ENCODE peak calls at places on chromosome 3, in nine cellular contexts. One of them, this sample, is unnamed.

GRCh38 chr3:58723197-58723596 is 56.6 kb upstream of the FAM3D start:
- DNase-seq in A549: no peak
- DNase-seq in RPMI7951: no peak
- DNase-seq in AG09319: no peak
- DNase-seq in naive thymus-derived CD8-positive, alpha-beta T cell: no peak
- DNase-seq in cardiac fibroblast: peak
- DNase-seq in Calu3: no peak
- DNase-seq in ELR: no peak
- DNase-seq in CD8-positive, alpha-beta memory T cell: no peak
- DNase-seq in this sample: no peak

GRCh38 chr3:106401666-106402319 is 533.0 kb upstream of the CBLB start:
- DNase-seq in A549: no peak
- DNase-seq in RPMI7951: no peak
- DNase-seq in AG09319: peak
- DNase-seq in naive thymus-derived CD8-positive, alpha-beta T cell: no peak
- DNase-seq in cardiac fibroblast: peak
- DNase-seq in Calu3: no peak
- DNase-seq in ELR: no peak
- DNase-seq in CD8-positive, alpha-beta memory T cell: no peak
- DNase-seq in this sample: peak

GRCh38 chr3:39408493-39409372 is 2.2 kb downstream of the RPSA start:
- DNase-seq in A549: no peak
- DNase-seq in RPMI7951: no peak
- DNase-seq in AG09319: no peak
- DNase-seq in naive thymus-derived CD8-positive, alpha-beta T cell: no peak
- DNase-seq in cardiac fibroblast: no peak
- DNase-seq in Calu3: no peak
- DNase-seq in ELR: no peak
- DNase-seq in CD8-positive, alpha-beta memory T cell: peak
- DNase-seq in this sample: no peak

GRCh38 chr3:25071846-25072245 is 356.2 kb upstream of the RARB start:
- DNase-seq in A549: no peak
- DNase-seq in RPMI7951: no peak
- DNase-seq in AG09319: no peak
- DNase-seq in naive thymus-derived CD8-positive, alpha-beta T cell: no peak
- DNase-seq in cardiac fibroblast: no peak
- DNase-seq in Calu3: no peak
- DNase-seq in ELR: no peak
- DNase-seq in CD8-positive, alpha-beta memory T cell: no peak
- DNase-seq in this sample: no peak

GRCh38 chr3:72664576-72664975 is 183.7 kb downstream of the SHQ1 start:
- DNase-seq in A549: no peak
- DNase-seq in RPMI7951: no peak
- DNase-seq in AG09319: no peak
- DNase-seq in naive thymus-derived CD8-positive, alpha-beta T cell: no peak
- DNase-seq in cardiac fibroblast: peak
- DNase-seq in Calu3: no peak
- DNase-seq in ELR: no peak
- DNase-seq in CD8-positive, alpha-beta memory T cell: no peak
- DNase-seq in this sample: no peak

GRCh38 chr3:47000922-47001730 is 21.7 kb downstream of the NBEAL2 start:
- DNase-seq in A549: no peak
- DNase-seq in RPMI7951: no peak
- DNase-seq in AG09319: no peak
- DNase-seq in naive thymus-derived CD8-positive, alpha-beta T cell: no peak
- DNase-seq in cardiac fibroblast: no peak
- DNase-seq in Calu3: no peak
- DNase-seq in ELR: no peak
- DNase-seq in CD8-positive, alpha-beta memory T cell: no peak
- DNase-seq in this sample: no peak

GRCh38 chr3:107919239-107919638 is 171.6 kb downstream of the CD47 start:
- DNase-seq in A549: no peak
- DNase-seq in RPMI7951: no peak
- DNase-seq in AG09319: no peak
- DNase-seq in naive thymus-derived CD8-positive, alpha-beta T cell: no peak
- DNase-seq in cardiac fibroblast: no peak
- DNase-seq in Calu3: no peak
- DNase-seq in ELR: no peak
- DNase-seq in CD8-positive, alpha-beta memory T cell: no peak
- DNase-seq in this sample: no peak

GRCh38 chr3:1087066-1087555 is 5.7 kb upstream of the CNTN6 start:
- DNase-seq in A549: no peak
- DNase-seq in RPMI7951: peak
- DNase-seq in AG09319: peak
- DNase-seq in naive thymus-derived CD8-positive, alpha-beta T cell: no peak
- DNase-seq in cardiac fibroblast: peak
- DNase-seq in Calu3: peak
- DNase-seq in ELR: no peak
- DNase-seq in CD8-positive, alpha-beta memory T cell: no peak
- DNase-seq in this sample: peak

GRCh38 chr3:39569095-39569494 is 101.6 kb downstream of the MOBP start:
- DNase-seq in A549: no peak
- DNase-seq in RPMI7951: no peak
- DNase-seq in AG09319: no peak
- DNase-seq in naive thymus-derived CD8-positive, alpha-beta T cell: no peak
- DNase-seq in cardiac fibroblast: no peak
- DNase-seq in Calu3: no peak
- DNase-seq in ELR: no peak
- DNase-seq in CD8-positive, alpha-beta memory T cell: no peak
- DNase-seq in this sample: no peak

GRCh38 chr3:78785004-78785403 is 982.8 kb downstream of the ROBO1 start:
- DNase-seq in A549: no peak
- DNase-seq in RPMI7951: peak
- DNase-seq in AG09319: no peak
- DNase-seq in naive thymus-derived CD8-positive, alpha-beta T cell: no peak
- DNase-seq in cardiac fibroblast: no peak
- DNase-seq in Calu3: no peak
- DNase-seq in ELR: no peak
- DNase-seq in CD8-positive, alpha-beta memory T cell: no peak
- DNase-seq in this sample: no peak

GRCh38 chr3:11331101-11331500 is 58.9 kb downstream of the ATG7 start:
- DNase-seq in A549: no peak
- DNase-seq in RPMI7951: peak
- DNase-seq in AG09319: no peak
- DNase-seq in naive thymus-derived CD8-positive, alpha-beta T cell: no peak
- DNase-seq in cardiac fibroblast: peak
- DNase-seq in Calu3: no peak
- DNase-seq in ELR: peak
- DNase-seq in CD8-positive, alpha-beta memory T cell: no peak
- DNase-seq in this sample: no peak

GRCh38 chr3:53243165-53243564 is 12.7 kb downstream of the TKT start:
- DNase-seq in A549: peak
- DNase-seq in RPMI7951: peak
- DNase-seq in AG09319: peak
- DNase-seq in naive thymus-derived CD8-positive, alpha-beta T cell: no peak
- DNase-seq in cardiac fibroblast: peak
- DNase-seq in Calu3: no peak
- DNase-seq in ELR: peak
- DNase-seq in CD8-positive, alpha-beta memory T cell: no peak
- DNase-seq in this sample: peak

GRCh38 chr3:147415819-147416218 is 6.7 kb downstream of the ZIC1 start:
- DNase-seq in A549: no peak
- DNase-seq in RPMI7951: no peak
- DNase-seq in AG09319: no peak
- DNase-seq in naive thymus-derived CD8-positive, alpha-beta T cell: no peak
- DNase-seq in cardiac fibroblast: no peak
- DNase-seq in Calu3: no peak
- DNase-seq in ELR: peak
- DNase-seq in CD8-positive, alpha-beta memory T cell: no peak
- DNase-seq in this sample: no peak

GRCh38 chr3:133457025-133457424 is 57.2 kb downstream of the BFSP2 start:
- DNase-seq in A549: no peak
- DNase-seq in RPMI7951: no peak
- DNase-seq in AG09319: no peak
- DNase-seq in naive thymus-derived CD8-positive, alpha-beta T cell: no peak
- DNase-seq in cardiac fibroblast: no peak
- DNase-seq in Calu3: no peak
- DNase-seq in ELR: no peak
- DNase-seq in CD8-positive, alpha-beta memory T cell: no peak
- DNase-seq in this sample: no peak

GRCh38 chr3:116005404-116005803 is 382.1 kb downstream of the GAP43 start:
- DNase-seq in A549: peak
- DNase-seq in RPMI7951: peak
- DNase-seq in AG09319: peak
- DNase-seq in naive thymus-derived CD8-positive, alpha-beta T cell: no peak
- DNase-seq in cardiac fibroblast: peak
- DNase-seq in Calu3: no peak
- DNase-seq in ELR: peak
- DNase-seq in CD8-positive, alpha-beta memory T cell: no peak
- DNase-seq in this sample: peak

GRCh38 chr3:73228425-73228824 is 167.0 kb downstream of the EBLN2 start:
- DNase-seq in A549: no peak
- DNase-seq in RPMI7951: peak
- DNase-seq in AG09319: no peak
- DNase-seq in naive thymus-derived CD8-positive, alpha-beta T cell: no peak
- DNase-seq in cardiac fibroblast: no peak
- DNase-seq in Calu3: no peak
- DNase-seq in ELR: no peak
- DNase-seq in CD8-positive, alpha-beta memory T cell: no peak
- DNase-seq in this sample: no peak

GRCh38 chr3:162769559-162769958 is 1273.0 kb downstream of the OTOL1 start:
- DNase-seq in A549: no peak
- DNase-seq in RPMI7951: no peak
- DNase-seq in AG09319: no peak
- DNase-seq in naive thymus-derived CD8-positive, alpha-beta T cell: no peak
- DNase-seq in cardiac fibroblast: peak
- DNase-seq in Calu3: no peak
- DNase-seq in ELR: peak
- DNase-seq in CD8-positive, alpha-beta memory T cell: no peak
- DNase-seq in this sample: peak

GRCh38 chr3:118110196-118110595 is 924.5 kb downstream of the IGSF11 start:
- DNase-seq in A549: no peak
- DNase-seq in RPMI7951: peak
- DNase-seq in AG09319: no peak
- DNase-seq in naive thymus-derived CD8-positive, alpha-beta T cell: no peak
- DNase-seq in cardiac fibroblast: no peak
- DNase-seq in Calu3: no peak
- DNase-seq in ELR: no peak
- DNase-seq in CD8-positive, alpha-beta memory T cell: no peak
- DNase-seq in this sample: no peak

GRCh38 chr3:167113466-167113865 is 266.6 kb downstream of the ZBBX start:
- DNase-seq in A549: no peak
- DNase-seq in RPMI7951: peak
- DNase-seq in AG09319: no peak
- DNase-seq in naive thymus-derived CD8-positive, alpha-beta T cell: no peak
- DNase-seq in cardiac fibroblast: no peak
- DNase-seq in Calu3: no peak
- DNase-seq in ELR: no peak
- DNase-seq in CD8-positive, alpha-beta memory T cell: no peak
- DNase-seq in this sample: no peak

GRCh38 chr3:129619726-129620162 is 13.3 kb upstream of the PLXND1 start:
- DNase-seq in A549: no peak
- DNase-seq in RPMI7951: no peak
- DNase-seq in AG09319: no peak
- DNase-seq in naive thymus-derived CD8-positive, alpha-beta T cell: no peak
- DNase-seq in cardiac fibroblast: no peak
- DNase-seq in Calu3: no peak
- DNase-seq in ELR: no peak
- DNase-seq in CD8-positive, alpha-beta memory T cell: no peak
- DNase-seq in this sample: no peak

GRCh38 chr3:68256635-68257034 is 602.2 kb upstream of the SUCLG2 start:
- DNase-seq in A549: peak
- DNase-seq in RPMI7951: no peak
- DNase-seq in AG09319: no peak
- DNase-seq in naive thymus-derived CD8-positive, alpha-beta T cell: peak
- DNase-seq in cardiac fibroblast: no peak
- DNase-seq in Calu3: no peak
- DNase-seq in ELR: no peak
- DNase-seq in CD8-positive, alpha-beta memory T cell: no peak
- DNase-seq in this sample: no peak

GRCh38 chr3:140816372-140816771 is 125.3 kb upstream of the SLC25A36 start:
- DNase-seq in A549: no peak
- DNase-seq in RPMI7951: no peak
- DNase-seq in AG09319: no peak
- DNase-seq in naive thymus-derived CD8-positive, alpha-beta T cell: no peak
- DNase-seq in cardiac fibroblast: no peak
- DNase-seq in Calu3: no peak
- DNase-seq in ELR: no peak
- DNase-seq in CD8-positive, alpha-beta memory T cell: no peak
- DNase-seq in this sample: no peak

GRCh38 chr3:42080452-42080872 is 10.7 kb upstream of the TRAK1 start:
- DNase-seq in A549: peak
- DNase-seq in RPMI7951: peak
- DNase-seq in AG09319: no peak
- DNase-seq in naive thymus-derived CD8-positive, alpha-beta T cell: no peak
- DNase-seq in cardiac fibroblast: peak
- DNase-seq in Calu3: peak
- DNase-seq in ELR: peak
- DNase-seq in CD8-positive, alpha-beta memory T cell: no peak
- DNase-seq in this sample: peak

GRCh38 chr3:122003112-122003511 is 18.9 kb downstream of the ILDR1 start:
- DNase-seq in A549: no peak
- DNase-seq in RPMI7951: no peak
- DNase-seq in AG09319: no peak
- DNase-seq in naive thymus-derived CD8-positive, alpha-beta T cell: no peak
- DNase-seq in cardiac fibroblast: no peak
- DNase-seq in Calu3: no peak
- DNase-seq in ELR: no peak
- DNase-seq in CD8-positive, alpha-beta memory T cell: no peak
- DNase-seq in this sample: no peak

GRCh38 chr3:155334897-155335883 is 41.7 kb upstream of the STRIT1 start:
- DNase-seq in A549: no peak
- DNase-seq in RPMI7951: no peak
- DNase-seq in AG09319: no peak
- DNase-seq in naive thymus-derived CD8-positive, alpha-beta T cell: peak
- DNase-seq in cardiac fibroblast: peak
- DNase-seq in Calu3: no peak
- DNase-seq in ELR: no peak
- DNase-seq in CD8-positive, alpha-beta memory T cell: no peak
- DNase-seq in this sample: no peak

GRCh38 chr3:134086616-134087015 is 56.9 kb upstream of the SLCO2A1 start:
- DNase-seq in A549: no peak
- DNase-seq in RPMI7951: no peak
- DNase-seq in AG09319: no peak
- DNase-seq in naive thymus-derived CD8-positive, alpha-beta T cell: no peak
- DNase-seq in cardiac fibroblast: no peak
- DNase-seq in Calu3: no peak
- DNase-seq in ELR: no peak
- DNase-seq in CD8-positive, alpha-beta memory T cell: no peak
- DNase-seq in this sample: no peak

GRCh38 chr3:184832044-184832443 is 20.1 kb downstream of the VPS8 start:
- DNase-seq in A549: no peak
- DNase-seq in RPMI7951: no peak
- DNase-seq in AG09319: no peak
- DNase-seq in naive thymus-derived CD8-positive, alpha-beta T cell: no peak
- DNase-seq in cardiac fibroblast: no peak
- DNase-seq in Calu3: no peak
- DNase-seq in ELR: no peak
- DNase-seq in CD8-positive, alpha-beta memory T cell: no peak
- DNase-seq in this sample: no peak

GRCh38 chr3:133574260-133574881 is 885 bp downstream of the CDV3 start:
- DNase-seq in A549: peak
- DNase-seq in RPMI7951: peak
- DNase-seq in AG09319: no peak
- DNase-seq in naive thymus-derived CD8-positive, alpha-beta T cell: peak
- DNase-seq in cardiac fibroblast: peak
- DNase-seq in Calu3: peak
- DNase-seq in ELR: peak
- DNase-seq in CD8-positive, alpha-beta memory T cell: peak
- DNase-seq in this sample: peak